ENCODE peak calls at places on chromosome 12, in ten cellular contexts. H is COR-L47; M is sciatic nerve; B is C1 segment of cervical spinal cord; T is effector memory CD8-positive, alpha-beta T cell; U is cortex of kidney; I is germinal center; W is AG08396; A is activated CD4-positive, alpha-beta T cell treated with anti-CD3 and anti-CD28 coated beads for 4 hours; J is Calu3. X is an unnamed sample.

GRCh38 chr12:45989277-45989856 is 1.0 kb downstream of the SCAF11 start:
- DNase-seq in H (no peak), M (no peak), B (no peak), T (peak), U (no peak), I (no peak), W (no peak), A (no peak), J (no peak), X (no peak)

GRCh38 chr12:128859311-128859710 is 6.0 kb downstream of the GLT1D1 start:
- DNase-seq in H (no peak), M (no peak), B (no peak), T (no peak), U (no peak), I (no peak), W (no peak), A (no peak), J (no peak), X (no peak)

GRCh38 chr12:21637985-21638891 is 19.4 kb downstream of the LDHB start:
- DNase-seq in H (no peak), M (no peak), B (no peak), T (no peak), U (no peak), I (no peak), W (no peak), A (no peak), J (no peak), X (peak)

GRCh38 chr12:1815814-1816729 is 4.3 kb upstream of the LRTM2 start:
- DNase-seq in H (no peak), M (no peak), B (no peak), T (no peak), U (no peak), I (no peak), W (no peak), A (no peak), J (no peak), X (no peak)

GRCh38 chr12:117679776-117680175 is 289.0 kb downstream of the KSR2 start:
- DNase-seq in H (no peak), M (no peak), B (no peak), T (no peak), U (no peak), I (no peak), W (no peak), A (no peak), J (no peak), X (peak)

GRCh38 chr12:123139926-123140674 is 10.8 kb downstream of the PITPNM2 start:
- DNase-seq in H (no peak), M (no peak), B (no peak), T (no peak), U (no peak), I (no peak), W (no peak), A (no peak), J (peak), X (peak)

GRCh38 chr12:15154108-15154507 is 67.1 kb downstream of the RERG start:
- DNase-seq in H (no peak), M (no peak), B (no peak), T (no peak), U (no peak), I (no peak), W (no peak), A (no peak), J (no peak), X (no peak)

GRCh38 chr12:122244565-122245371 is 18.9 kb upstream of the DIABLO start:
- DNase-seq in H (no peak), M (no peak), B (no peak), T (no peak), U (no peak), I (no peak), W (no peak), A (no peak), J (no peak), X (no peak)

GRCh38 chr12:40970320-40970907 is 217.7 kb upstream of the PDZRN4 start:
- DNase-seq in H (no peak), M (no peak), B (no peak), T (no peak), U (no peak), I (no peak), W (no peak), A (no peak), J (no peak), X (peak)

GRCh38 chr12:127108360-127109215 is 1158.4 kb upstream of the TMEM132C start:
- DNase-seq in H (peak), M (peak), B (no peak), T (peak), U (no peak), I (no peak), W (peak), A (peak), J (peak), X (peak)

GRCh38 chr12:13204428-13204827 is 7.9 kb downstream of the EMP1 start:
- DNase-seq in H (no peak), M (no peak), B (no peak), T (no peak), U (no peak), I (no peak), W (no peak), A (no peak), J (peak), X (no peak)

GRCh38 chr12:52010152-52010622 is 3.4 kb downstream of the TAMALIN start:
- DNase-seq in H (peak), M (peak), B (peak), T (no peak), U (no peak), I (no peak), W (peak), A (no peak), J (no peak), X (no peak)

GRCh38 chr12:20376984-20377383 is 8.6 kb downstream of the PDE3A start:
- DNase-seq in H (no peak), M (no peak), B (no peak), T (no peak), U (no peak), I (no peak), W (peak), A (no peak), J (peak), X (peak)

GRCh38 chr12:130973109-130973508 is 19.4 kb downstream of the ADGRD1 start:
- DNase-seq in H (no peak), M (peak), B (no peak), T (no peak), U (no peak), I (no peak), W (no peak), A (no peak), J (no peak), X (no peak)

GRCh38 chr12:105922670-105923102 is 216.1 kb downstream of the NUAK1 start:
- DNase-seq in H (no peak), M (no peak), B (no peak), T (no peak), U (no peak), I (no peak), W (peak), A (no peak), J (no peak), X (peak)

GRCh38 chr12:89073027-89073398 is 279.3 kb downstream of the DUSP6 start:
- DNase-seq in H (peak), M (no peak), B (no peak), T (no peak), U (no peak), I (no peak), W (peak), A (no peak), J (peak), X (peak)

GRCh38 chr12:89707623-89707991 is 1.0 kb downstream of the ATP2B1 start:
- DNase-seq in H (no peak), M (peak), B (peak), T (no peak), U (no peak), I (peak), W (peak), A (peak), J (peak), X (peak)

GRCh38 chr12:80271770-80272169 is 172.3 kb upstream of the PTPRQ start:
- DNase-seq in H (no peak), M (no peak), B (no peak), T (no peak), U (no peak), I (no peak), W (no peak), A (no peak), J (no peak), X (no peak)

GRCh38 chr12:123113038-123113437 is 37.9 kb downstream of the PITPNM2 start:
- DNase-seq in H (peak), M (no peak), B (no peak), T (no peak), U (no peak), I (no peak), W (no peak), A (no peak), J (no peak), X (no peak)

GRCh38 chr12:124441443-124442190 is 125.8 kb downstream of the NCOR2 start:
- DNase-seq in H (no peak), M (no peak), B (no peak), T (no peak), U (no peak), I (no peak), W (peak), A (no peak), J (no peak), X (no peak)

GRCh38 chr12:48004941-48005749 is 869 bp upstream of the COL2A1 start:
- DNase-seq in H (no peak), M (no peak), B (no peak), T (no peak), U (no peak), I (no peak), W (no peak), A (no peak), J (no peak), X (no peak)

GRCh38 chr12:116975779-116976393 is 65.1 kb downstream of the FBXW8 start:
- DNase-seq in H (no peak), M (no peak), B (no peak), T (no peak), U (no peak), I (no peak), W (no peak), A (no peak), J (no peak), X (no peak)

GRCh38 chr12:53254816-53255545 is 13.1 kb upstream of the ESPL1 start:
- DNase-seq in H (no peak), M (no peak), B (no peak), T (no peak), U (no peak), I (no peak), W (no peak), A (no peak), J (no peak), X (no peak)

GRCh38 chr12:24948452-24948815 is 467 bp downstream of the BCAT1 start:
- DNase-seq in H (no peak), M (no peak), B (no peak), T (peak), U (no peak), I (peak), W (peak), A (peak), J (no peak), X (peak)

GRCh38 chr12:107326237-107326636 is 232.9 kb upstream of the CRY1 start:
- DNase-seq in H (no peak), M (no peak), B (no peak), T (no peak), U (no peak), I (no peak), W (no peak), A (no peak), J (no peak), X (no peak)

GRCh38 chr12:67593041-67593870 is 55.3 kb upstream of the DYRK2 start:
- DNase-seq in H (no peak), M (no peak), B (no peak), T (no peak), U (no peak), I (no peak), W (peak), A (no peak), J (peak), X (peak)

GRCh38 chr12:92987362-92987761 is 58.3 kb upstream of the EEA1 start:
- DNase-seq in H (peak), M (no peak), B (peak), T (peak), U (no peak), I (peak), W (peak), A (peak), J (peak), X (peak)

GRCh38 chr12:100024974-100025555 is 40.3 kb upstream of the ANKS1B start:
- DNase-seq in H (no peak), M (no peak), B (no peak), T (no peak), U (no peak), I (no peak), W (no peak), A (no peak), J (no peak), X (no peak)

GRCh38 chr12:116431677-116432300 is 127.4 kb upstream of the MAP1LC3B2 start:
- DNase-seq in H (no peak), M (no peak), B (no peak), T (no peak), U (no peak), I (no peak), W (no peak), A (no peak), J (no peak), X (no peak)

GRCh38 chr12:16611146-16611545 is 5.2 kb upstream of the LMO3 start:
- DNase-seq in H (peak), M (no peak), B (no peak), T (no peak), U (no peak), I (no peak), W (no peak), A (no peak), J (no peak), X (no peak)

GRCh38 chr12:76183459-76184186 is 99.1 kb upstream of the NAP1L1 start:
- DNase-seq in H (no peak), M (no peak), B (no peak), T (no peak), U (no peak), I (no peak), W (peak), A (peak), J (peak), X (peak)

GRCh38 chr12:45208604-45209487 is 7.0 kb upstream of the ANO6 start:
- DNase-seq in H (no peak), M (no peak), B (no peak), T (no peak), U (no peak), I (no peak), W (no peak), A (no peak), J (no peak), X (peak)

GRCh38 chr12:12890492-12890814 is 909 bp upstream of the GPRC5A start:
- DNase-seq in H (no peak), M (no peak), B (no peak), T (no peak), U (no peak), I (no peak), W (no peak), A (no peak), J (peak), X (no peak)

GRCh38 chr12:24562761-24563392 is 386.0 kb downstream of the BCAT1 start:
- DNase-seq in H (no peak), M (peak), B (no peak), T (no peak), U (no peak), I (peak), W (peak), A (no peak), J (peak), X (peak)

GRCh38 chr12:120186654-120187053 is 7.9 kb downstream of the GCN1 start:
- DNase-seq in H (no peak), M (no peak), B (no peak), T (no peak), U (no peak), I (no peak), W (no peak), A (no peak), J (no peak), X (no peak)